ENCODE peak calls at places on chromosomes 11 and 22, in six cellular contexts. Z is lower lobe of right lung, L is Peyer's patch, R is transverse colon, P is colonic mucosa, D is HAP-1. M is an unnamed sample. For H3K4me1, the result is how much of the 10 kb centered on the place peaks cover.

GRCh38 chr11:66476841-66477251 is 3.4 kb upstream of the DPP3 start:
- DNase-seq in D (peak), P (no peak), L (no peak), Z (no peak), R (no peak), M (no peak)

GRCh38 chr11:2673871-2674471 is 25.8 kb downstream of the KCNQ1OT1 start:
- DNase-seq in P (no peak), L (peak), R (no peak), D (peak), Z (no peak), M (no peak)

GRCh38 chr11:29129850-29130249 is 887.0 kb downstream of the KCNA4 start:
- DNase-seq in P (no peak), Z (no peak), R (no peak), D (no peak), L (no peak), M (no peak)

GRCh38 chr11:33227578-33228261 is 29.5 kb upstream of the HIPK3 start:
- DNase-seq in L (no peak), D (no peak), P (no peak), Z (no peak), R (no peak), M (no peak)

GRCh38 chr22:45424241-45424731 is 10.8 kb downstream of the RIBC2 start:
- DNase-seq in L (peak), R (no peak), P (no peak), Z (peak), D (no peak), M (no peak)

GRCh38 chr22:37862570-37863325 is 13.5 kb downstream of the EIF3L start:
- DNase-seq in P (no peak), Z (no peak), R (no peak), L (no peak), D (no peak), M (no peak)

GRCh38 chr11:68680541-68681231 is 3.7 kb upstream of the GAL start:
- DNase-seq in L (no peak), Z (no peak), P (no peak), D (peak), R (no peak), M (no peak)

GRCh38 chr11:125768256-125769046 is 10.2 kb downstream of the PATE2 start:
- DNase-seq in Z (no peak), P (no peak), R (no peak), D (no peak), L (no peak), M (no peak)

GRCh38 chr11:120125005-120125404 is 12.9 kb downstream of the TRIM29 start:
- DNase-seq in L (no peak), R (peak), Z (peak), D (no peak), P (no peak), M (no peak)

GRCh38 chr22:31650391-31650790 is 11.6 kb downstream of the PISD start:
- DNase-seq in D (no peak), R (no peak), Z (no peak), P (no peak), L (no peak), M (no peak)

GRCh38 chr11:10633261-10633660 is 60.3 kb downstream of the IRAG1 start:
- DNase-seq in P (no peak), R (no peak), L (no peak), D (no peak), Z (no peak), M (no peak)

GRCh38 chr11:44018127-44018521 is 29.7 kb upstream of the ACCSL start:
- DNase-seq in R (no peak), D (no peak), P (no peak), Z (no peak), L (no peak), M (no peak)

GRCh38 chr22:24007253-24008021 is 2.2 kb upstream of the GSTT4 start:
- DNase-seq in R (no peak), P (no peak), D (no peak), L (no peak), Z (no peak), M (no peak)

GRCh38 chr11:77705195-77705876 is 67.7 kb upstream of the CLNS1A start:
- DNase-seq in L (no peak), R (no peak), P (no peak), Z (no peak), D (no peak), M (no peak)

GRCh38 chr11:4511846-4512245 is 29.4 kb downstream of the OR52K1 start:
- DNase-seq in Z (no peak), L (no peak), R (no peak), D (no peak), P (no peak), M (no peak)

GRCh38 chr11:14422052-14422813 is 63.2 kb upstream of the RRAS2 start:
- DNase-seq in L (peak), R (peak), Z (peak), D (no peak), P (peak), M (peak)

GRCh38 chr11:128061321-128061871 is 526.0 kb downstream of the ETS1 start:
- DNase-seq in Z (no peak), R (no peak), P (no peak), L (no peak), D (no peak), M (no peak)

GRCh38 chr11:119691020-119691666 is 37.9 kb downstream of the NECTIN1 start:
- DNase-seq in L (no peak), D (no peak), P (no peak), Z (no peak), R (no peak), M (no peak)

GRCh38 chr11:87097582-87097981 is 59.8 kb downstream of the TMEM135 start:
- DNase-seq in L (no peak), D (peak), P (peak), Z (no peak), R (peak), M (peak)

GRCh38 chr11:71433648-71434450 is 14.3 kb downstream of the DHCR7 start:
- DNase-seq in Z (peak), R (peak), D (no peak), P (peak), L (no peak), M (no peak)

GRCh38 chr22:31995046-31995445 is 48.0 kb upstream of the SLC5A1 start:
- DNase-seq in L (no peak), R (no peak), Z (no peak), P (no peak), D (no peak), M (no peak)

GRCh38 chr22:46007848-46008261 is 30.9 kb upstream of the WNT7B start:
- DNase-seq in Z (peak), D (no peak), L (no peak), R (peak), P (no peak), M (peak)

GRCh38 chr11:5922749-5923426 is 19.2 kb upstream of the OR56A3 start:
- DNase-seq in Z (no peak), L (no peak), P (no peak), D (no peak), R (no peak), M (no peak)

GRCh38 chr22:20591295-20591645 is 83.9 kb downstream of the MED15 start:
- DNase-seq in D (no peak), R (no peak), P (no peak), Z (no peak), L (no peak), M (no peak)

GRCh38 chr22:19825016-19825339 is 29.7 kb downstream of the GNB1L start:
- DNase-seq in R (no peak), D (no peak), L (no peak), P (peak), Z (no peak), M (no peak)

GRCh38 chr22:36208934-36209333 is 7.3 kb upstream of the APOL4 start:
- DNase-seq in R (no peak), L (no peak), P (no peak), D (no peak), Z (no peak), M (no peak)

GRCh38 chr11:85661972-85662664 is 2.8 kb downstream of the CREBZF start:
- DNase-seq in L (no peak), Z (no peak), R (no peak), D (no peak), P (no peak), M (no peak)

GRCh38 chr11:126229782-126230540 is 18.4 kb downstream of the FAM118B start:
- DNase-seq in L (no peak), P (no peak), D (no peak), R (no peak), Z (no peak), M (no peak)

GRCh38 chr11:66150140-66150539 is 80.1 kb downstream of the PACS1 start:
- DNase-seq in L (no peak), R (no peak), D (no peak), Z (no peak), P (no peak), M (no peak)

GRCh38 chr11:20154381-20154780 is 5.9 kb downstream of the DBX1 start:
- DNase-seq in R (no peak), L (no peak), Z (no peak), P (no peak), D (peak), M (no peak)

GRCh38 chr11:112401036-112401769 is 140.5 kb upstream of the PLET1 start:
- DNase-seq in D (no peak), Z (no peak), L (no peak), P (no peak), R (no peak), M (no peak)

GRCh38 chr11:74519719-74520118 is 26.2 kb upstream of the LIPT2 start:
- DNase-seq in Z (no peak), D (no peak), P (no peak), R (no peak), L (no peak), M (no peak)

GRCh38 chr11:64531422-64531821 is 59.6 kb upstream of the SLC22A12 start:
- DNase-seq in Z (no peak), R (no peak), D (no peak), L (no peak), P (no peak), M (no peak)

GRCh38 chr22:33823552-33823951 is 96.7 kb downstream of the LARGE1 start:
- DNase-seq in D (no peak), Z (no peak), L (no peak), P (no peak), R (no peak), M (no peak)

GRCh38 chr11:607971-608659 is 7.6 kb downstream of the IRF7 start:
- DNase-seq in L (no peak), P (no peak), Z (no peak), D (no peak), R (no peak), M (no peak)

GRCh38 chr22:36921309-36922096 is 8.1 kb downstream of the CSF2RB start:
- DNase-seq in R (peak), L (peak), D (no peak), Z (no peak), P (no peak), M (no peak)

GRCh38 chr22:46072981-46073682 is 77.2 kb upstream of the PPARA start:
- DNase-seq in Z (peak), P (no peak), R (peak), D (peak), L (no peak), M (no peak)

DNA sequence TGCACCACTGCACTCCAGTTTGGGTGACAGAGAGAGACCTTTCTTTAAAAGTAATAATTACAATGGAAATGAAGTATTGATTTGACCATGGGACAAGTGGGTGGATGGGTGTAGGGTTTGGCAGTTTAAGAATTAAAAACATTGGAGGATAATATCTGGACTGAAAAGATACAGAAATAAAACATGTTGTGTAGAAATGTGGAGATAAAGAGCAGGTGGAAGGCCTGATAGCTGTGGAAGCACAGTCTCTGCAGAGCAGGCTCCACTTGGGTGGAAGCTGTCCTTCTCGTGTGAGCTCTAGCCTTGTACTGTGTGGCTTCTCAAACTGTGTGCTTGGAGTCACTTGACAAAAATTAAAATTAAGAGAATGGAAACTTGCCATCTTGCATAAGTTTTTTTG is 25.6 kb downstream of the APLP2 start:
- DNase-seq in Z (no peak), R (no peak), D (no peak), P (no peak), L (no peak), M (no peak)
- H3K4me1 ChIP-seq in Z (half or more), R (under half), D (under half), P (under half), L (under half), M (under half)

GRCh38 chr11:73072935-73073481 is 69.1 kb downstream of the FCHSD2 start:
- DNase-seq in D (no peak), R (no peak), L (no peak), P (peak), Z (no peak), M (no peak)
- H3K4me3 ChIP-seq in D (no peak), R (no peak), L (peak), P (no peak), Z (peak), M (no peak)

GRCh38 chr11:69908511-69909220 is 89.5 kb upstream of the FGF3 start:
- DNase-seq in R (no peak), D (no peak), L (no peak), Z (peak), P (no peak), M (peak)
- H3K4me1 ChIP-seq in R (under half), D (under half), L (under half), Z (under half), P (under half), M (under half)

DNA sequence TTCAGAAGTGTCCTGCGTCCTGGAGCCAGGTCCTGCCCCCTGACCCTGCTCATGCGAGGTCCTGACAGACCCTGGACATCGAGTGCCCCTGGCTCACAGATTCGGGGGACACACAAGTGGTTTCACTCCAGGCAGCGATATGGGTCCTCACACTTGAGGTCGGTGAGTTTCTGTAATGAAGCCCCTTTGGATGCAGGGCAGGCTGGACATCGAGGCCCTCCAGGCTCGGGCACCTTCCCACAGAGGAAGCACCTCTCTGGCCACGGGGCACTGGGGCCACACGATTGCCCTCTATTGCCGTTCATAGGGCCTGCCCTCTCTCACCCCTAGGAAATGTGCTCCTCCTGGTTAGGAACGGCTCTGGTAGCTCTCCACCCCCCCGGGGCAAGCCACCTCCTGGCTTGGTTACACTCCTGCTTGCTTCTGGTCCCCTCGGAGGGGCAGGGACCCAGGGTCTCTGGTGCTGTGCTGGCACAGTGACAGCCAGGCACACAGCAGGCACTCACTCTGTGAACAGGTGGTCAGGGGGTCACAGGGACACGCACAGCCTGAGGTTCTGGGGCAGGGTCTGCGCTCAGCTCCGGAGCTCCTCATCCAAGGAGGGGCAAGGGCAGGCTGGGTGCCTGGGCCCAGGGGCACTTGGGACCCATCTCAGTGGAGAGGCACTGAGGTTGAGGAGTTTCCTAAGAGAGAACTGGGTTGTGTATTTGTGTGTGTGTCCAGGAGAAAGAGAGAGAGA is 907.7 kb downstream of the BRD1 start:
- DNase-seq in Z (no peak), L (no peak), R (no peak), P (no peak), D (no peak), M (no peak)
- H3K4me3 ChIP-seq in Z (no peak), L (no peak), R (no peak), P (no peak), D (no peak), M (no peak)

GRCh38 chr22:39171623-39172264 is 19.3 kb upstream of the CBX7 start:
- DNase-seq in R (no peak), P (no peak), D (no peak), L (no peak), Z (no peak), M (no peak)

GRCh38 chr22:39170825-39171622 is 18.5 kb upstream of the CBX7 start:
- DNase-seq in P (peak), D (peak), R (peak), L (peak), Z (peak), M (peak)

GRCh38 chr22:39173787-39174497 is 21.5 kb upstream of the CBX7 start:
- DNase-seq in P (no peak), L (peak), Z (no peak), R (peak), D (no peak), M (no peak)

GRCh38 chr22:39174498-39175120 is 22.1 kb upstream of the CBX7 start:
- DNase-seq in L (peak), R (peak), Z (peak), P (peak), D (peak), M (peak)

DNA sequence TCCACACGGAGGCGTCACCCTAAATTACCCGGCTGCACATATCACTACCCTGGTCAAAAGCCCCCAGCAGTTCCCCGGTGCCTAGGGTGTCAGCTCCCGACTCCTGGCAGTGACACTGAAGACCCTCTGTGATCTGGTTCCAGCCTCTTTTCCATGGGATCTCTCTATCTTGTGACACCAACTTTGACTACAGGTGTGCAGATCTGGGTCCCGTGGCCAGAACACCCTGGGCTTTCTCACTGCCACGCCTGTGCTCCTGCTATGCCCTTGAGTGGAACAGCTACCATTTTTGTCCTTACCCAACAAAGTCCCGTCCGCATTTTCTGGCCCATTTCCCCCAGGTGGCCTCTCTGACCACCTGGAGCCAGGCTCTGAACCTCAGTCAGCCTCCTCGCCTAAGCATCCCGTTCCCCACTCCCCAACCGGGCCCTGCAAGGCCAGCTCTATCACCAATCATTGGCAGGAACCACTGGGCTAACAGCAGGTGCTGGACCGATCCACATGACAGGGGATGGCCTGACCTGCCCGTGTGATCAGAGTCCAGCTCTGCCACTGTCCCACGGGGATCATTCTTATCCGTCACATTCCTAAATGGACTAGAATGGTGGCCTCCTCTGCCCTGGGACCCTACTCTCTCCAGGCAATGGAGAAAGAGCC is 20.7 kb upstream of the CBX7 start:
- DNase-seq in L (no peak), R (no peak), D (no peak), P (no peak), Z (no peak), M (no peak)
- H3K4me1 ChIP-seq in L (under half), R (under half), D (under half), P (under half), Z (half or more), M (under half)

DNA sequence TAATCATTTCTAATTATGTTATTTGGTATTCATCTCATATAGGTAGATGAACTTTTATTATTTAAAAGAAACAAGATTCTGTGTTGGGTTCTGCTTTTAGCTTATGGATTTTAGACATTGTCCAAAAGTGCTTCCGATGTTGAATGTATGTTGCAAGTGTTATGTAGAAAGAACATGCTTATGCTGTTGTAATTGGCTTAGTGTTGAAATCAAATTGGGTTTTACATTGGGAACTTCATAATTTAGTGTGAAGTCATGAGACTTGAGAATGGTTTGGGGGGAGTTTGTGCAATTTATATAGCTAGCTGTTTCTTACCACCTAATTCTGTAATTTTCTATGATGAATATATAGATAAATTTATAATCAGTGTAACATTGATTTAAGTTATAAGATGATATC is 3.6 kb downstream of the MTMR3 start:
- DNase-seq in P (no peak), R (no peak), D (no peak), Z (no peak), L (no peak), M (no peak)
- H3K4me3 ChIP-seq in P (no peak), R (no peak), D (no peak), Z (no peak), L (no peak), M (no peak)

GRCh38 chr22:42996646-42997365 is 18.1 kb downstream of the PACSIN2 start:
- DNase-seq in R (no peak), L (no peak), P (no peak), Z (no peak), D (no peak), M (no peak)

GRCh38 chr22:42992886-42993479 is 22.0 kb downstream of the PACSIN2 start:
- DNase-seq in L (no peak), P (no peak), D (no peak), R (no peak), Z (no peak), M (no peak)

GRCh38 chr22:42994276-42994916 is 20.6 kb downstream of the PACSIN2 start:
- DNase-seq in Z (no peak), R (peak), D (no peak), L (no peak), P (no peak), M (no peak)

GRCh38 chr22:42993651-42994275 is 21.2 kb downstream of the PACSIN2 start:
- DNase-seq in P (no peak), Z (no peak), R (no peak), D (no peak), L (no peak), M (no peak)

DNA sequence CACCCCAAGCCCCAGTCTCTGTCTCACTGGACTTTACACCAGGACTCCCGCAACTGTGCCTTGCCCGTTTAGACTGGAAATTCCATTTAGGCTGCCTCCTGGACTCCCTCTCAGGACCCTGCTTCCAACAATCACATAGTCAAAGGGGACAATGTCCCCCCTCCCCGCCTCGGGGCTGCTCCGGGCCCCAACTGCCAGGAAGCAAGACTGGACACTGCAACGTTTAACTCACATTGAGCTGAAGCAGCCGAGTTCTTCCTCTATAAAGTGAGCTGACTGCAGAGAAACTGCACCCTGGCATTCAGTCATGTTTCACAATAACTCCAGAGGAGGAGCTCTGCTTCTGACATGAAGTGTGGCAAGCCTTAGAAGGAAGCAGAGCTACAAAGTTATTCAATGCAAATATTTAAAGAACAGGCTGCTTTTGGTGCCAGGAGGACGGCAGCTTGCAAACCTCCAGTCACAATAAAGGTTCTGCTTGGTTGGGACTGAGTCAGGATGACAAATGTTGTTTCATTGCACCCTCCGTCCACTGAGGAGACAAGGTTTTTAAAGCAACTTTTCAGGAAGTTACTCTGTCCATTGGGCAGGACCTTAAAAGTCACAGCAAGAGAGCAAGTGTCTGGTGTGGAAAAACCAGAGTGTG is 19.9 kb downstream of the PACSIN2 start:
- DNase-seq in Z (peak), D (no peak), P (peak), L (no peak), R (peak), M (peak)
- H3K4me1 ChIP-seq in Z (half or more), D (under half), P (under half), L (under half), R (half or more), M (half or more)

GRCh38 chr11:46277313-46277622 is 194 bp upstream of the CREB3L1 start:
- DNase-seq in Z (no peak), D (peak), R (no peak), P (no peak), L (peak), M (no peak)
- H3K4me3 ChIP-seq in Z (peak), D (peak), R (peak), P (peak), L (peak), M (no peak)